ENCODE peak calls at places on chromosomes 13 and 19, in ten cellular contexts. V is CD8-positive, alpha-beta T cell; Q is thoracic aorta; X is cardiac muscle cell; P is CD8-positive, alpha-beta memory T cell; S is iPS DF 6.9; J is naive thymus-derived CD4-positive, alpha-beta T cell; M is fibroblast of lung; G is upper lobe of right lung; A is mucosa of descending colon. B is an unnamed sample.

GRCh38 chr13:113742000-113742441 is 17.0 kb upstream of the TMEM255B start:
- DNase-seq in V (peak), Q (no peak), X (peak), P (peak), S (no peak), J (no peak), M (peak), G (peak), A (peak), B (no peak)

GRCh38 chr19:56087647-56088346 is 33.3 kb downstream of the ZNF787 start:
- DNase-seq in V (no peak), Q (no peak), X (no peak), P (no peak), S (no peak), J (no peak), M (no peak), G (no peak), A (no peak), B (no peak)

GRCh38 chr13:25112856-25113255 is 16.9 kb downstream of the PABPC3 start:
- DNase-seq in V (no peak), Q (no peak), X (no peak), P (no peak), S (no peak), J (no peak), M (no peak), G (no peak), A (no peak), B (no peak)

GRCh38 chr13:22648325-22648758 is 532.4 kb upstream of the SGCG start:
- DNase-seq in V (no peak), Q (no peak), X (no peak), P (no peak), S (no peak), J (no peak), M (no peak), G (no peak), A (no peak), B (no peak)

GRCh38 chr19:11783767-11784166 is 14.6 kb upstream of the ZNF491 start:
- DNase-seq in V (no peak), Q (no peak), X (no peak), P (no peak), S (no peak), J (no peak), M (no peak), G (no peak), A (no peak), B (no peak)

GRCh38 chr13:52793507-52793906 is 53.9 kb upstream of the CNMD start:
- DNase-seq in V (no peak), Q (no peak), X (no peak), P (no peak), S (no peak), J (no peak), M (no peak), G (no peak), A (no peak), B (no peak)

GRCh38 chr13:24043590-24044350 is 116.8 kb upstream of the SPATA13 start:
- DNase-seq in V (no peak), Q (no peak), X (no peak), P (no peak), S (no peak), J (no peak), M (peak), G (no peak), A (no peak), B (no peak)

GRCh38 chr19:35008891-35009341 is 8.8 kb downstream of the GRAMD1A start:
- DNase-seq in V (no peak), Q (no peak), X (no peak), P (no peak), S (no peak), J (no peak), M (no peak), G (no peak), A (peak), B (no peak)

GRCh38 chr19:5719274-5719960 is 529 bp downstream of the LONP1 start:
- DNase-seq in V (peak), Q (no peak), X (no peak), P (no peak), S (no peak), J (no peak), M (peak), G (peak), A (no peak), B (no peak)

GRCh38 chr19:39362682-39363657 is 20.7 kb downstream of the SAMD4B start:
- DNase-seq in V (no peak), Q (no peak), X (peak), P (no peak), S (no peak), J (no peak), M (peak), G (peak), A (no peak), B (no peak)

GRCh38 chr13:19763618-19764017 is 19.1 kb downstream of the PSPC1 start:
- DNase-seq in V (no peak), Q (no peak), X (no peak), P (no peak), S (no peak), J (no peak), M (no peak), G (no peak), A (no peak), B (no peak)

GRCh38 chr13:51271528-51272070 is 49.4 kb downstream of the FAM124A start:
- DNase-seq in V (no peak), Q (no peak), X (no peak), P (no peak), S (no peak), J (no peak), M (peak), G (no peak), A (no peak), B (no peak)

GRCh38 chr13:111518161-111518791 is 197.8 kb downstream of the TEX29 start:
- DNase-seq in V (no peak), Q (no peak), X (no peak), P (no peak), S (no peak), J (no peak), M (no peak), G (no peak), A (no peak), B (no peak)

GRCh38 chr13:25657062-25657588 is 285.4 kb downstream of the ATP8A2 start:
- DNase-seq in V (no peak), Q (no peak), X (no peak), P (no peak), S (no peak), J (no peak), M (no peak), G (no peak), A (no peak), B (no peak)

GRCh38 chr13:44759723-44760360 is 183.7 kb upstream of the TSC22D1 start:
- DNase-seq in V (no peak), Q (no peak), X (peak), P (no peak), S (no peak), J (no peak), M (peak), G (peak), A (no peak), B (no peak)
- H3K4me3 ChIP-seq in V (no peak), Q (no peak), X (no peak), P (no peak), S (no peak), J (no peak), M (no peak), G (no peak), A (no peak), B (no peak)

DNA sequence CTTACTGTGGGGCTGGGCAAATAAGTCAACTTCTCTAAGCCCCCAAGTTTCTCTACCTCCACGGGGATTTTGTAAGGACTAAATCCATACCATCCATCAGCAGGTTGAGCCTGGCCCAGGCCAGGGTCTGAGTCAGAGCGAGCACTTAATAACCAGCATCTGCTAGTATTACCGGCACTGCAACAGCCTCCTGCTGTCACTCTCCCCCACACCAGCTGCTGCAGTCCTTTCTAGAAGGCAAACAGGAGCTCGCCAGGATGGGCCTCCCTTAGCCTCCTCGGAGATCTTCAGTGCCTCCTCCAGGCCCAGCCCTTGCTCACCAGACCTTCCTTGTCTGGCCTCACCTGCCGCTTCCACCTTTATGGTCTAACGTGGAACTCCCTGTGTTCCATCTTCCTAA is 3.2 kb downstream of the NAPA start:
- DNase-seq in V (no peak), Q (no peak), X (peak), P (no peak), S (no peak), J (no peak), M (peak), G (no peak), A (no peak), B (no peak)
- H3K4me3 ChIP-seq in V (no peak), Q (no peak), X (no peak), P (no peak), S (no peak), J (no peak), M (no peak), G (peak), A (no peak), B (no peak)

GRCh38 chr19:33194527-33194883 is 375 bp downstream of the LRP3 start:
- DNase-seq in V (no peak), Q (no peak), X (peak), P (no peak), S (no peak), J (no peak), M (peak), G (peak), A (no peak), B (no peak)
- H3K4me3 ChIP-seq in V (no peak), Q (peak), X (peak), P (no peak), S (peak), J (no peak), M (no peak), G (peak), A (peak), B (no peak)

GRCh38 chr13:49627831-49628652 is at the start of gene ARL11:
- DNase-seq in V (peak), Q (no peak), X (no peak), P (peak), S (no peak), J (peak), M (no peak), G (peak), A (peak), B (peak)
- H3K4me3 ChIP-seq in V (peak), Q (peak), X (no peak), P (peak), S (no peak), J (peak), M (no peak), G (peak), A (no peak), B (peak)

DNA sequence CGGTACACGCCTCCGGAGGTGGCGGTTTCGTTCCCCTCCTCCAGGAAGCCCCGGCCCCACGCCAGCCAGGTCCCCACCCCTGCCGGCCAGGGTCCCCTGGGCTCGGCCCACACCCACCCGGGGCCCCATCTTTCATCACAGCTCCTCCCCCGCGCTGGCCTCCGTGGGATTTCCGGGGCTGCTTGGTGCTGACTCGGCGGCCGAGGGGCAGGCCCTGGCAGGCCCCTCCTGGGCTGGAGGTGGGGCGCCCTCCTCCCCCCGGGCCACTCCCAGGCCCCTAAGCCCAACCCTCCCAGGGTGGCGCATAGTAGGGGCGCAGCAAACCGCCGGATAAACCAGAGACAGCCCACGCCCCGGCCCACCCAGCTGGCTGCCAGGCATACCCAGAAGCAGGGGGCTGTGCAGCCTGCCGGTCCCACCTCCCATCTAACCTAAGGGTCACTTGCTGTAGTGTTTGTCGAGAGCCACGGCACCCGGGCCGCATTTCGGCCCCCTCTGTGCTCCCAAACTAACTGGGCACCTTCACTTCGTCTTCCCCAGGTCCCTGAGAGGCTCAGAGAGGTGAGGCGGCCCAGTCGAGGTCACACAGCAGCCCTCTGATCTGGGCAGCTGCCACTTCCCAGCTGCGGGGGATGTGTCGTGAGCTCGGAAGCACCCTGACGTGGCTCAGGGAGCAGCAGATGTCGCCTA is 6.6 kb downstream of the ZBTB7A start:
- DNase-seq in V (peak), Q (no peak), X (peak), P (peak), S (no peak), J (no peak), M (no peak), G (peak), A (peak), B (peak)
- H3K4me3 ChIP-seq in V (peak), Q (peak), X (no peak), P (peak), S (no peak), J (peak), M (no peak), G (peak), A (no peak), B (no peak)

GRCh38 chr13:102830646-102831045 is 15.2 kb upstream of the ERCC5 start:
- DNase-seq in V (no peak), Q (no peak), X (peak), P (no peak), S (no peak), J (no peak), M (peak), G (no peak), A (peak), B (no peak)

GRCh38 chr13:102825400-102825799 is 20.4 kb upstream of the ERCC5 start:
- DNase-seq in V (no peak), Q (no peak), X (no peak), P (no peak), S (no peak), J (no peak), M (no peak), G (no peak), A (no peak), B (no peak)

DNA sequence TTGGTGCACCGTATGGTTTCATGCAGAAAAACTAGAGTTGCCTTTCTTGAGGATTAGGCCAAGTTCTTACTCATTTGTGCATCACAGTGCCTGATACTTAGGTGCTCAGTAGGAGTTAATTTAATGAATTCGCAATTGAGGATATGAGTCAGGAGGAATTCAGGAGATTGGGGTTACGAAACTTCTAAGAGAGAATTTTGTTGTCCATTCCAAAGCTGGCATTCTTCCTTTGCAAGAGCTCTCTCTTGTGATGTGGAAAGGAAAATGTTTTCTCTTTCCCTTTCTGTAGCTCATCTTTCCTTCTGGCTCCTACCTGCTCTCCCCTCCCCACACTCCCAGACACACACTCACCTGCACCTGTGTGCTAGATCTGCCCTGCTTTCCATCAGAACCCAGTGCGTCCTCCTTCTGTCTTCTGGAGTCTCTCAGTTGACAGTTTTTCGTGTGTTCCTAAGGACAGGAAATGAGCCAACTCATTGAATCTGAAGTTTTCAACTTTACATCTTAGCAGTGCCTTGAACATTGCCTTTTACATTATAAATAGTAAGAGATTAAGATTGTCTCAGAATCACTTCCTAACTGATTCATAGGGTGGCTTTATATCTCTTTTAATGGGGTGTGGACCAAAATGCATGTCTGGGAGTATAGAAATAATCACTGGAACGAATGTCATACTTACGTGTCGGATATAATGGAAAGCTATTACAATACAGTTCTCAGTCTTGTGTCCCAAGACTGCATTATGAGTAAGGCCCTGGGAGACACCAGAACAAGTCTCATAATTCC is 19.7 kb upstream of the ERCC5 start:
- DNase-seq in V (no peak), Q (no peak), X (peak), P (no peak), S (no peak), J (no peak), M (peak), G (no peak), A (no peak), B (no peak)
- H3K4me3 ChIP-seq in V (no peak), Q (no peak), X (no peak), P (no peak), S (no peak), J (no peak), M (peak), G (no peak), A (no peak), B (no peak)

GRCh38 chr13:30905932-30906383 is at the start of gene MEDAG:
- DNase-seq in V (no peak), Q (peak), X (peak), P (no peak), S (no peak), J (no peak), M (peak), G (peak), A (peak), B (no peak)
- H3K4me3 ChIP-seq in V (no peak), Q (peak), X (peak), P (no peak), S (peak), J (no peak), M (peak), G (peak), A (no peak), B (no peak)

GRCh38 chr13:104385409-104385808 is 1319.2 kb upstream of the SLC10A2 start:
- DNase-seq in V (no peak), Q (no peak), X (peak), P (no peak), S (no peak), J (no peak), M (peak), G (no peak), A (no peak), B (no peak)
- H3K4me3 ChIP-seq in V (no peak), Q (no peak), X (no peak), P (no peak), S (no peak), J (no peak), M (no peak), G (no peak), A (no peak), B (no peak)

GRCh38 chr19:17841371-17841809 is 6.4 kb downstream of the JAK3 start:
- DNase-seq in V (no peak), Q (no peak), X (no peak), P (no peak), S (no peak), J (no peak), M (no peak), G (no peak), A (no peak), B (no peak)
- H3K4me3 ChIP-seq in V (no peak), Q (peak), X (peak), P (no peak), S (peak), J (no peak), M (peak), G (no peak), A (no peak), B (no peak)